ENCODE peak calls at places on chromosomes 6 and 20, in seven cellular contexts. F is SK-N-MC; G is SJSA1; L is CD8-positive, alpha-beta T cell; I is upper lobe of left lung; S is CD8-positive, alpha-beta memory T cell; X is HCT116. R is an unnamed sample.

GRCh38 chr6:85111481-85112001 is 338.3 kb upstream of the NT5E start:
- DNase-seq in F (no peak), G (no peak), L (no peak), I (no peak), S (no peak), X (no peak), R (no peak)

GRCh38 chr6:81623106-81623834 is 129.2 kb downstream of the TENT5A start:
- DNase-seq in F (no peak), G (no peak), L (no peak), I (no peak), S (no peak), X (no peak), R (no peak)

GRCh38 chr20:47765715-47766594 is 19.3 kb downstream of the SULF2 start:
- DNase-seq in F (no peak), G (no peak), L (no peak), I (no peak), S (no peak), X (no peak), R (no peak)

GRCh38 chr6:36127462-36128016 is 2.8 kb upstream of the MAPK13 start:
- DNase-seq in F (no peak), G (peak; percentile 65), L (no peak), I (no peak), S (no peak), X (no peak), R (no peak)

GRCh38 chr20:17873410-17874270 is 95.0 kb downstream of the SNX5 start:
- DNase-seq in F (peak; percentile 26), G (peak; percentile 90), L (no peak), I (peak; percentile 75), S (no peak), X (peak; percentile 57), R (no peak)

GRCh38 chr20:39092733-39093410 is 130.7 kb downstream of the DHX35 start:
- DNase-seq in F (no peak), G (no peak), L (no peak), I (no peak), S (no peak), X (no peak), R (no peak)

GRCh38 chr6:99521557-99522286 is 6.5 kb upstream of the USP45 start:
- DNase-seq in F (no peak), G (no peak), L (no peak), I (no peak), S (no peak), X (no peak), R (no peak)

GRCh38 chr6:44062105-44062770 is 65.0 kb downstream of the MRPL14 start:
- DNase-seq in F (no peak), G (no peak), L (no peak), I (no peak), S (no peak), X (no peak), R (no peak)

GRCh38 chr6:16105874-16106273 is 23.0 kb upstream of the MYLIP start:
- DNase-seq in F (peak; percentile 67), G (no peak), L (no peak), I (no peak), S (no peak), X (no peak), R (no peak)

GRCh38 chr6:131862486-131862885 is 54.7 kb downstream of the ENPP1 start:
- DNase-seq in F (no peak), G (no peak), L (no peak), I (no peak), S (no peak), X (no peak), R (no peak)

GRCh38 chr20:17556842-17557674 is 12.8 kb upstream of the DSTN start:
- DNase-seq in F (no peak), G (no peak), L (no peak), I (peak; percentile 47), S (no peak), X (no peak), R (no peak)

GRCh38 chr6:46997646-46998045 is 44.5 kb downstream of the ADGRF1 start:
- DNase-seq in F (no peak), G (no peak), L (no peak), I (no peak), S (no peak), X (no peak), R (no peak)

GRCh38 chr6:38673397-38674165 is 29.4 kb downstream of the GLO1 start:
- DNase-seq in F (no peak), G (no peak), L (no peak), I (no peak), S (no peak), X (no peak), R (no peak)

GRCh38 chr6:128358111-128358780 is 162.2 kb downstream of the PTPRK start:
- DNase-seq in F (no peak), G (no peak), L (no peak), I (no peak), S (no peak), X (no peak), R (no peak)

GRCh38 chr6:37971711-37972410 is 152.3 kb downstream of the ZFAND3 start:
- DNase-seq in F (peak; percentile 76), G (no peak), L (no peak), I (no peak), S (no peak), X (no peak), R (no peak)

GRCh38 chr20:10521068-10521834 is 86.1 kb downstream of the SLX4IP start:
- DNase-seq in F (no peak), G (peak; percentile 59), L (no peak), I (no peak), S (no peak), X (no peak), R (no peak)

GRCh38 chr6:5066456-5067093 is 18.6 kb upstream of the PPP1R3G start:
- DNase-seq in F (no peak), G (no peak), L (no peak), I (peak; percentile 53), S (no peak), X (no peak), R (no peak)

GRCh38 chr6:6003334-6004146 is 3.2 kb downstream of the NRN1 start:
- DNase-seq in F (peak; percentile 18), G (no peak), L (no peak), I (peak; percentile 86), S (no peak), X (no peak), R (no peak)

GRCh38 chr20:62014889-62015375 is 50.7 kb downstream of the TAF4 start:
- DNase-seq in F (no peak), G (no peak), L (no peak), I (peak; percentile 62), S (peak; percentile 33), X (no peak), R (no peak)

DNA sequence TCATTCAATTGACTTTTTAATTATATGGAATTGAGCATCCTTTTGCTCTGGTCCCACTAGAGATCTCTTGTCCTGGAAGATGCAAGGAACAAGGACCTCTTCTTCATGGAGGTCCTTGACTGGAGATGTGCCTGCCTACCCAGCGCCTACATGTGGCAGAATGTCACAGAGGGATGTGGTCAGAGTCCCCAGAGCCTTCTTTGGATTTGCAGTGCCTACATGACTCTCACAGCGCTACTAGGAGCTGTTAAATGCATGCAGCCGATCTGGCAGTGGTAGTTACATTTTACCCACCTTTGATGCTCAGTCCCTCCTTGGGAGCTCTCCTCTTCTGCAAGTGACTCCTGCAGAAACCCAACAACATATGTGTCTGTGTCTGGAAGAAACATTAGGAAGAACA is 51.9 kb upstream of the ADTRP start:
- DNase-seq in F (no peak), G (no peak), L (no peak), I (no peak), S (no peak), X (no peak), R (no peak)
- H3K27ac ChIP-seq in F (no peak overlapping the region), G (no peak overlapping the region), L (no peak overlapping the region), I (no peak overlapping the region), S (no peak overlapping the region), X (no peak overlapping the region), R (no peak overlapping the region)

DNA sequence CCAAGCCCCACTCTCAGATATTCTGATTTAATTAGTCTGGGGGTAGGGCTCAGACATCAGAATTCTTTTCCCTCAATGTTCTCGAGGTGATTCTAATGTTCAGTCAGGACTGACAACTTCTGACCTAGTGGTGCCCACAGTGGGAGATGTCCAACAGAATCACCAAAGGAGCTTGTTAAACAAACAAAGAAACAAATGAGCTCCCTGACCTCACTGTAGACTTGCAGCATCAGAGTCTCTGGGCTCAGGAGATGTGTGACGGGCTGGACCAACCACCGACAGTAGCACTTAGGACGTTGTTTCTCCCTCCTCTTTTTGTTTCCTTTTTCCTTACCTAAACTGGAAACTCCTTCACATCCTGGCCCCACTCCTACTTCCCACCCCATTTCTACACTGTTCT is 49.3 kb downstream of the CLIC5 start:
- DNase-seq in F (no peak), G (peak; percentile 63), L (no peak), I (no peak), S (no peak), X (no peak), R (no peak)
- H3K27ac ChIP-seq in F (no peak overlapping the region), G (peak overlapping the region; percentile 80), L (no peak overlapping the region), I (no peak overlapping the region), S (no peak overlapping the region), X (no peak overlapping the region), R (no peak overlapping the region)

GRCh38 chr6:26235240-26235730 is 129.7 kb upstream of the BTN3A2 start:
- DNase-seq in F (no peak), G (no peak), L (no peak), I (no peak), S (no peak), X (no peak), R (no peak)

GRCh38 chr6:26243132-26243531 is 121.9 kb upstream of the BTN3A2 start:
- DNase-seq in F (no peak), G (no peak), L (no peak), I (no peak), S (no peak), X (no peak), R (peak; percentile 60)

GRCh38 chr6:26243742-26244141 is 121.3 kb upstream of the BTN3A2 start:
- DNase-seq in F (no peak), G (no peak), L (no peak), I (no peak), S (no peak), X (no peak), R (no peak)

GRCh38 chr6:26240981-26241770 is 123.8 kb upstream of the BTN3A2 start:
- DNase-seq in F (no peak), G (peak; percentile 62), L (peak; percentile 52), I (peak; percentile 39), S (peak; percentile 76), X (no peak), R (no peak)

DNA sequence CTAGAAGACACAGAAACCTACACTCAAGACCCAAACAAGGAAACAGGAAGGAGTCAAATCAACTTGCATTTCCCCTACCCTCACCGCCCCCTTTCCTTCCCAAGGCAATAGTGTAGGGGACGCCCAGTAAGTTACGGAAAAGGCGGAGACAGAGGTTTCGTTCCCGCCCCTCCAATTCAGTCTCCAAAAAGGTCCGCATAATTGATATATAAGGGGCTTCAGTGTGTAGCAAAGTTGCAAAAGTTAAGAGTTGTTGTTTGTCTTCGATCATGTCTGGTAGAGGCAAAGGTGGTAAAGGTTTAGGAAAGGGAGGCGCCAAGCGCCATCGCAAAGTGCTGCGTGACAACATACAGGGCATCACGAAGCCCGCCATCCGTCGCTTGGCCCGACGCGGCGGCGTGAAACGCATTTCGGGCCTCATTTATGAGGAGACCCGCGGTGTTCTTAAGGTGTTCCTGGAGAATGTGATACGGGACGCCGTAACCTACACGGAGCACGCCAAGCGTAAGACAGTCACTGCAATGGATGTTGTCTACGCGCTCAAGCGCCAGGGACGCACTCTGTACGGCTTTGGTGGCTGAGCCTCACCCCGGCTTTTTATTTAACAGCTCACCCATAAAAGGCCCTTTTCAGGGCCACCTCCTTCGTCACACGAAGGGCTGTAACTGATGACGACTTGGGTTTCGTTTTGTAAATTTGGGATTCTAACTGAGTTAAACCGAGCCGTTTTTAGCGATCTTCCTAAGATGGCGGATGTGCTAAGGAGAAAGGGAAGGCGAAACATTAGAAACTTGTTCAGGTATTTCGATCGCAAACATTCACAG is 124.6 kb upstream of the BTN3A2 start:
- DNase-seq in F (no peak), G (peak; percentile 76), L (peak; percentile 67), I (peak; percentile 86), S (peak; percentile 82), X (no peak), R (no peak)
- H3K27ac ChIP-seq in F (no peak overlapping the region), G (peak overlapping the region; percentile 91), L (peak overlapping the region; percentile 74), I (peak overlapping the region; percentile 87), S (peak overlapping the region; percentile 85), X (no peak overlapping the region), R (peak overlapping the region; percentile 81)

GRCh38 chr20:3784863-3785239 is 1.7 kb downstream of the CENPB start:
- DNase-seq in F (no peak), G (no peak), L (no peak), I (no peak), S (no peak), X (no peak), R (no peak)
- H3K27ac ChIP-seq in F (no peak overlapping the region), G (no peak overlapping the region), L (no peak overlapping the region), I (peak overlapping the region; percentile 87), S (no peak overlapping the region), X (peak overlapping the region; percentile 81), R (no peak overlapping the region)